ENCODE peak calls at places on chromosome 9, in six cellular contexts. One of them, this sample, is unnamed.

GRCh38 chr9:92439921-92440750 is 15.9 kb upstream of the OMD start:
- DNase-seq in thoracic aorta: no peak
- DNase-seq in right atrium auricular region: no peak
- DNase-seq in MM.1S: no peak
- DNase-seq in fibroblast of mammary gland: peak; percentile 85
- DNase-seq in sigmoid colon: no peak
- DNase-seq in this sample: peak; percentile 81

GRCh38 chr9:114606597-114607207 is 4.4 kb upstream of the TMEM268 start:
- DNase-seq in thoracic aorta: no peak
- DNase-seq in right atrium auricular region: peak; percentile 72
- DNase-seq in MM.1S: no peak
- DNase-seq in fibroblast of mammary gland: peak; percentile 93
- DNase-seq in sigmoid colon: no peak
- DNase-seq in this sample: peak; percentile 97

GRCh38 chr9:126307306-126308061 is 19.1 kb upstream of the MVB12B start:
- DNase-seq in thoracic aorta: no peak
- DNase-seq in right atrium auricular region: no peak
- DNase-seq in MM.1S: no peak
- DNase-seq in fibroblast of mammary gland: no peak
- DNase-seq in sigmoid colon: no peak
- DNase-seq in this sample: no peak

GRCh38 chr9:68851657-68852056 is 146.6 kb downstream of the PIP5K1B start:
- DNase-seq in thoracic aorta: no peak
- DNase-seq in right atrium auricular region: no peak
- DNase-seq in MM.1S: no peak
- DNase-seq in fibroblast of mammary gland: peak; percentile 16
- DNase-seq in sigmoid colon: no peak
- DNase-seq in this sample: no peak

GRCh38 chr9:128214571-128215490 is 11.7 kb downstream of the DNM1 start:
- DNase-seq in thoracic aorta: no peak
- DNase-seq in right atrium auricular region: no peak
- DNase-seq in MM.1S: no peak
- DNase-seq in fibroblast of mammary gland: peak; percentile 32
- DNase-seq in sigmoid colon: no peak
- DNase-seq in this sample: peak; percentile 15

GRCh38 chr9:114371986-114372917 is 15.5 kb downstream of the AKNA start:
- DNase-seq in thoracic aorta: no peak
- DNase-seq in right atrium auricular region: no peak
- DNase-seq in MM.1S: peak; percentile 73
- DNase-seq in fibroblast of mammary gland: peak; percentile 74
- DNase-seq in sigmoid colon: peak; percentile 65
- DNase-seq in this sample: peak; percentile 75

GRCh38 chr9:3161912-3162311 is 318.0 kb upstream of the PUM3 start:
- DNase-seq in thoracic aorta: no peak
- DNase-seq in right atrium auricular region: no peak
- DNase-seq in MM.1S: no peak
- DNase-seq in fibroblast of mammary gland: no peak
- DNase-seq in sigmoid colon: no peak
- DNase-seq in this sample: no peak

GRCh38 chr9:103037508-103038477 is 42.7 kb downstream of the CYLC2 start:
- DNase-seq in thoracic aorta: no peak
- DNase-seq in right atrium auricular region: no peak
- DNase-seq in MM.1S: no peak
- DNase-seq in fibroblast of mammary gland: peak; percentile 57
- DNase-seq in sigmoid colon: no peak
- DNase-seq in this sample: peak; percentile 53

GRCh38 chr9:128007566-128008138 is 26.9 kb upstream of the EEIG1 start:
- DNase-seq in thoracic aorta: no peak
- DNase-seq in right atrium auricular region: peak; percentile 71
- DNase-seq in MM.1S: peak; percentile 76
- DNase-seq in fibroblast of mammary gland: peak; percentile 64
- DNase-seq in sigmoid colon: no peak
- DNase-seq in this sample: peak; percentile 69

GRCh38 chr9:88387035-88387732 is 1.1 kb upstream of the SPIN1 start:
- DNase-seq in thoracic aorta: peak; percentile 3
- DNase-seq in right atrium auricular region: no peak
- DNase-seq in MM.1S: peak; percentile 64
- DNase-seq in fibroblast of mammary gland: peak; percentile 35
- DNase-seq in sigmoid colon: peak; percentile 69
- DNase-seq in this sample: peak; percentile 67

GRCh38 chr9:23820731-23821399 is 5.2 kb downstream of the ELAVL2 start:
- DNase-seq in thoracic aorta: no peak
- DNase-seq in right atrium auricular region: no peak
- DNase-seq in MM.1S: no peak
- DNase-seq in fibroblast of mammary gland: no peak
- DNase-seq in sigmoid colon: no peak
- DNase-seq in this sample: no peak

GRCh38 chr9:70419546-70420266 is 5.2 kb upstream of the KLF9 start:
- DNase-seq in thoracic aorta: peak; percentile 89
- DNase-seq in right atrium auricular region: peak; percentile 99
- DNase-seq in MM.1S: peak; percentile 92
- DNase-seq in fibroblast of mammary gland: peak; percentile 98
- DNase-seq in sigmoid colon: peak; percentile 99
- DNase-seq in this sample: no peak

GRCh38 chr9:128723352-128723865 is 518 bp downstream of the ZDHHC12 start:
- DNase-seq in thoracic aorta: no peak
- DNase-seq in right atrium auricular region: no peak
- DNase-seq in MM.1S: no peak
- DNase-seq in fibroblast of mammary gland: no peak
- DNase-seq in sigmoid colon: no peak
- DNase-seq in this sample: no peak

GRCh38 chr9:110031511-110032173 is 176.3 kb downstream of the C9orf152 start:
- DNase-seq in thoracic aorta: no peak
- DNase-seq in right atrium auricular region: no peak
- DNase-seq in MM.1S: no peak
- DNase-seq in fibroblast of mammary gland: peak; percentile 85
- DNase-seq in sigmoid colon: no peak
- DNase-seq in this sample: peak; percentile 92

GRCh38 chr9:25418974-25419373 is 259.3 kb downstream of the TUSC1 start:
- DNase-seq in thoracic aorta: no peak
- DNase-seq in right atrium auricular region: no peak
- DNase-seq in MM.1S: no peak
- DNase-seq in fibroblast of mammary gland: peak; percentile 12
- DNase-seq in sigmoid colon: no peak
- DNase-seq in this sample: peak; percentile 2

GRCh38 chr9:24036459-24036858 is 210.4 kb upstream of the ELAVL2 start:
- DNase-seq in thoracic aorta: no peak
- DNase-seq in right atrium auricular region: no peak
- DNase-seq in MM.1S: no peak
- DNase-seq in fibroblast of mammary gland: no peak
- DNase-seq in sigmoid colon: no peak
- DNase-seq in this sample: no peak

GRCh38 chr9:133028221-133028620 is 2.6 kb upstream of the GTF3C5 start:
- DNase-seq in thoracic aorta: no peak
- DNase-seq in right atrium auricular region: no peak
- DNase-seq in MM.1S: no peak
- DNase-seq in fibroblast of mammary gland: no peak
- DNase-seq in sigmoid colon: no peak
- DNase-seq in this sample: no peak

GRCh38 chr9:100652850-100653249 is 75.0 kb downstream of the CAVIN4 start:
- DNase-seq in thoracic aorta: no peak
- DNase-seq in right atrium auricular region: no peak
- DNase-seq in MM.1S: no peak
- DNase-seq in fibroblast of mammary gland: no peak
- DNase-seq in sigmoid colon: no peak
- DNase-seq in this sample: no peak

GRCh38 chr9:31629292-31629691 is 755.2 kb upstream of the ACO1 start:
- DNase-seq in thoracic aorta: no peak
- DNase-seq in right atrium auricular region: no peak
- DNase-seq in MM.1S: no peak
- DNase-seq in fibroblast of mammary gland: no peak
- DNase-seq in sigmoid colon: no peak
- DNase-seq in this sample: peak; percentile 5

GRCh38 chr9:5587024-5587423 is 41.9 kb upstream of the RIC1 start:
- DNase-seq in thoracic aorta: no peak
- DNase-seq in right atrium auricular region: no peak
- DNase-seq in MM.1S: no peak
- DNase-seq in fibroblast of mammary gland: peak; percentile 78
- DNase-seq in sigmoid colon: no peak
- DNase-seq in this sample: peak; percentile 44

GRCh38 chr9:127722055-127722454 is 6.2 kb downstream of the TTC16 start:
- DNase-seq in thoracic aorta: no peak
- DNase-seq in right atrium auricular region: no peak
- DNase-seq in MM.1S: no peak
- DNase-seq in fibroblast of mammary gland: no peak
- DNase-seq in sigmoid colon: no peak
- DNase-seq in this sample: no peak

GRCh38 chr9:3526903-3527652 is 1.3 kb upstream of the RFX3 start:
- DNase-seq in thoracic aorta: no peak
- DNase-seq in right atrium auricular region: no peak
- DNase-seq in MM.1S: peak; percentile 82
- DNase-seq in fibroblast of mammary gland: peak; percentile 25
- DNase-seq in sigmoid colon: no peak
- DNase-seq in this sample: peak; percentile 22